ENCODE peak calls at places on chromosomes 16 and 17, in four cellular contexts. W is omental fat pad, S is progenitor cell of endocrine pancreas, X is body of pancreas. F is an unnamed sample.

GRCh38 chr16:23949630-23950290 is 114.0 kb downstream of the PRKCB start:
- DNase-seq in W (no peak), S (no peak), X (peak; percentile 18), F (no peak)

GRCh38 chr17:38735161-38735997 is 5.2 kb downstream of the CISD3 start:
- DNase-seq in W (peak; percentile 53), S (peak; percentile 63), X (peak; percentile 70), F (no peak)

GRCh38 chr17:48626470-48627241 is 498 bp upstream of the HOXB9 start:
- DNase-seq in W (peak; percentile 48), S (no peak), X (no peak), F (no peak)

GRCh38 chr17:12522743-12523181 is 142.9 kb upstream of the MYOCD start:
- DNase-seq in W (no peak), S (no peak), X (no peak), F (no peak)

GRCh38 chr16:28309811-28310311 is 17.5 kb downstream of the SBK1 start:
- DNase-seq in W (no peak), S (no peak), X (no peak), F (no peak)

GRCh38 chr17:80045703-80046102 is 9.3 kb downstream of the CCDC40 start:
- DNase-seq in W (no peak), S (no peak), X (peak; percentile 55), F (no peak)

GRCh38 chr16:85444879-85445778 is 168.0 kb upstream of the GSE1 start:
- DNase-seq in W (no peak), S (no peak), X (peak; percentile 61), F (no peak)

GRCh38 chr16:57266531-57267268 is 17.8 kb downstream of the PLLP start:
- DNase-seq in W (no peak), S (no peak), X (peak; percentile 80), F (no peak)

GRCh38 chr16:84374160-84374489 is 5.8 kb downstream of the ATP2C2 start:
- DNase-seq in W (no peak), S (no peak), X (no peak), F (no peak)

GRCh38 chr16:19432429-19432828 is 14.7 kb downstream of the TMC5 start:
- DNase-seq in W (no peak), S (no peak), X (peak; percentile 39), F (peak; percentile 70)

GRCh38 chr16:86325895-86326294 is 184.4 kb upstream of the FOXF1 start:
- DNase-seq in W (no peak), S (no peak), X (no peak), F (no peak)

GRCh38 chr16:15539197-15539596 is 103.8 kb downstream of the MARF1 start:
- DNase-seq in W (no peak), S (no peak), X (no peak), F (no peak)

GRCh38 chr17:83080641-83081560 is 1.5 kb downstream of the METRNL start:
- DNase-seq in W (no peak), S (no peak), X (peak; percentile 49), F (no peak)

GRCh38 chr17:73224663-73225305 is 31.9 kb downstream of the COG1 start:
- DNase-seq in W (no peak), S (no peak), X (no peak), F (no peak)

GRCh38 chr17:47955497-47956461 is 1.9 kb downstream of the PRR15L start:
- DNase-seq in W (no peak), S (no peak), X (peak; percentile 96), F (peak; percentile 92)

GRCh38 chr17:44197980-44198720 is 1.5 kb downstream of the ATXN7L3 start:
- DNase-seq in W (no peak), S (no peak), X (no peak), F (no peak)

GRCh38 chr17:81346090-81346907 is 49.0 kb upstream of the BAHCC1 start:
- DNase-seq in W (peak; percentile 93), S (peak; percentile 99), X (peak; percentile 99), F (peak; percentile 88)

GRCh38 chr16:83356266-83356665 is 451.5 kb upstream of the HSBP1 start:
- DNase-seq in W (no peak), S (peak; percentile 11), X (peak; percentile 12), F (peak; percentile 45)

GRCh38 chr17:18181358-18181757 is 2.3 kb upstream of the ALKBH5 start:
- DNase-seq in W (no peak), S (no peak), X (no peak), F (no peak)

GRCh38 chr17:1647802-1648581 is 1.7 kb downstream of the RILP start:
- DNase-seq in W (no peak), S (no peak), X (peak; percentile 55), F (no peak)

GRCh38 chr17:21453144-21453982 is 77.2 kb downstream of the KCNJ12 start:
- DNase-seq in W (no peak), S (no peak), X (no peak), F (no peak)

GRCh38 chr17:71302721-71303549 is 817.9 kb upstream of the SOX9 start:
- DNase-seq in W (no peak), S (no peak), X (no peak), F (no peak)

GRCh38 chr16:68681038-68681437 is 35.9 kb downstream of the CDH3 start:
- DNase-seq in W (no peak), S (no peak), X (no peak), F (no peak)

GRCh38 chr16:78353610-78354009 is 254.2 kb downstream of the WWOX start:
- DNase-seq in W (no peak), S (no peak), X (peak; percentile 9), F (peak; percentile 39)

DNA sequence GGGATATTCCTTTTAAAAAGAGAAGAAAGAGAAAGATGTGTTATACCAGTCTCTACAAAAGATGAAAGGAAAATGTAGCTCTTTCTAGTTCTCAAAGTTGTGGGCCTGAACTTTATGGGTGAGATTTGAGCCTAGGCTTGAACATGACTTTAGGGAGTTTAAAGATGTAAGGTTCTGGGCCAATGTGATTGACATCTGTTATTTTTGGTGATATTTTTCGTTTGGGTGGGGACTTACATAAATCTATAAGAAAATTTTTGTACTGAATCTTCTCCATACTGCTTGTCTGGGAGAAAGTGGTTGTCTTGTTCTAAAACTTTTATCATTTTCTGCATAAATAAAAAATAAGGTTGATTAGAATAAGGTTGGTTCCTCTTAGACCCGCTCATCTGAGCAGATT is 4.8 kb downstream of the PRKCA start:
- DNase-seq in W (no peak), S (no peak), X (no peak), F (no peak)
- TF ChIP-seq CTCF in W (no peak), S (no peak), X (no peak), F (no peak)

GRCh38 chr17:77402159-77402731 is 261.5 kb downstream of the SEC14L1 start:
- DNase-seq in W (no peak), S (no peak), X (no peak), F (no peak)

GRCh38 chr17:77403854-77404253 is 263.1 kb downstream of the SEC14L1 start:
- DNase-seq in W (no peak), S (no peak), X (no peak), F (no peak)

GRCh38 chr17:77399319-77399959 is 258.7 kb downstream of the SEC14L1 start:
- DNase-seq in W (no peak), S (no peak), X (no peak), F (no peak)

GRCh38 chr17:77398274-77398673 is 257.5 kb downstream of the SEC14L1 start:
- DNase-seq in W (no peak), S (no peak), X (no peak), F (no peak)

DNA sequence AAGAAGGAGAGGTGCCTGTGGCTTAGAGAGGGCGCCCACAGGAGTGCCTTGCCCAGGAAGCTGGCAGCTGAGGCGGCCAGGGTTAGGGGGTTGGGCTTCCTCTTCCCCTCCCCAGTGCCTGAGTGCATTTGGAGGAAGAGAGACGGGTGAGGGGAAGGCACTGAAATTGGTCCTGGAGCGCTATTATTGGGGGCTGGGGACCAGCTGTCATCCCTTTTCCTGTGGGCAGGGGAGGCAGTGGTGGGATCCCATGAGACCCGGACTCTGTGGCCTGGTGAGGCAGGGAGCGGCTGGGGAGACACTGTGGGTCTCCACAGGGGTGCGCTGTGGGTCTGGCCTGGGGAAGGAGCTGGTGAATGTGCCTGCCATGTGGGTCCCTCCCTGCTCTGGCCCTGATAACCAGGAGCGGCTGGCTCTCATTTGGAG is 259.7 kb downstream of the SEC14L1 start:
- DNase-seq in W (no peak), S (no peak), X (no peak), F (no peak)
- TF ChIP-seq CTCF in W (no peak), S (peak; percentile 38), X (no peak), F (peak; percentile 3)

GRCh38 chr17:42548070-42548837 is 4.5 kb upstream of the HSD17B1 start:
- DNase-seq in W (peak; percentile 60), S (peak; percentile 77), X (peak; percentile 94), F (no peak)
- TF ChIP-seq CTCF in W (no peak), S (peak; percentile 67), X (peak; percentile 72), F (no peak)

GRCh38 chr16:72689851-72690250 is 358.1 kb downstream of the ZFHX3 start:
- DNase-seq in W (no peak), S (no peak), X (no peak), F (no peak)
- TF ChIP-seq CTCF in W (no peak), S (no peak), X (no peak), F (no peak)

GRCh38 chr16:60989592-60989991 is 1046.6 kb downstream of the CDH8 start:
- DNase-seq in W (no peak), S (no peak), X (no peak), F (no peak)

GRCh38 chr16:60991886-60992285 is 1044.4 kb downstream of the CDH8 start:
- DNase-seq in W (no peak), S (no peak), X (no peak), F (no peak)
- TF ChIP-seq CTCF in W (no peak), S (no peak), X (no peak), F (no peak)

GRCh38 chr16:73176577-73177013 is 128.7 kb upstream of the ZFHX3 start:
- DNase-seq in W (no peak), S (no peak), X (no peak), F (no peak)
- TF ChIP-seq CTCF in W (no peak), S (peak; percentile 39), X (peak; percentile 34), F (peak; percentile 28)

DNA sequence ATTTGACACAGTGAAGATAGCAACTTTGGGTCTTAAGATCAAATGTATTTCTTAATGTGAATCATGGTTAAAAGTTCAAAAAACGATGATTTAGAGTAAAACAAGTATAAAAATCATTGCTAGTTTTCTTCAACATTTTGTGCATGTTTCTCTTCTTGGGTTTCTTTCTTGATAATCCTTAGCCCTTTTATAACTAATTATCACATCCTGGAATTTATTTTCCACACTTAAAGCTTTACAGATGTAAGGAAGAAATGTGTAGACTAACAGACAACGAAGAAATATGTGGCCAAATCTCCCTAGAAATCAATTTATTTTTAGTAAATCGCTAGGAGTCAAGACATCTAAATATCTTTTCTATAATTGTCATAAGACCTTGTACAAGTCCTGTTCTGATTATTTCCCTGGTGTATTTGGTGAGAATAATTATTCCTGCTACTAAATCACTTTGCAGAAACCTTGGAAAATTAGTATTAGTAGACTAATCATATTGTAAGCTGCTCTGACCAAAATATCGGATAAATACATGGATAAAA is 4.9 kb downstream of the NACA2 start:
- DNase-seq in W (no peak), S (no peak), X (no peak), F (no peak)
- TF ChIP-seq CTCF in W (no peak), S (no peak), X (no peak), F (no peak)